ENCODE peak calls at places on chromosomes 12 and 14, in four cellular contexts. One of them, this sample, is unnamed.

GRCh38 chr12:56086608-56087007 is 6.6 kb downstream of the ERBB3 start:
- DNase-seq in DMS 273 treated with DMSO at 0.1 percent for 48 hours: no peak
- DNase-seq in globus pallidus: no peak
- DNase-seq in RCC 7860: no peak
- DNase-seq in this sample: no peak

GRCh38 chr12:56258820-56259183 is 618 bp upstream of the ANKRD52 start:
- DNase-seq in globus pallidus: no peak
- DNase-seq in DMS 273 treated with DMSO at 0.1 percent for 48 hours: no peak
- DNase-seq in RCC 7860: no peak
- DNase-seq in this sample: no peak

GRCh38 chr12:15662303-15662980 is 126.7 kb downstream of the EPS8 start:
- DNase-seq in RCC 7860: peak; percentile 89
- DNase-seq in globus pallidus: no peak
- DNase-seq in DMS 273 treated with DMSO at 0.1 percent for 48 hours: no peak
- DNase-seq in this sample: no peak

GRCh38 chr14:39939023-39939422 is 506.8 kb upstream of the FBXO33 start:
- DNase-seq in DMS 273 treated with DMSO at 0.1 percent for 48 hours: no peak
- DNase-seq in RCC 7860: no peak
- DNase-seq in globus pallidus: no peak
- DNase-seq in this sample: no peak

GRCh38 chr12:122031342-122032216 is 9.9 kb downstream of the BCL7A start:
- DNase-seq in DMS 273 treated with DMSO at 0.1 percent for 48 hours: no peak
- DNase-seq in globus pallidus: no peak
- DNase-seq in RCC 7860: no peak
- DNase-seq in this sample: no peak

GRCh38 chr14:55819610-55820304 is 239.8 kb downstream of the KTN1 start:
- DNase-seq in DMS 273 treated with DMSO at 0.1 percent for 48 hours: no peak
- DNase-seq in globus pallidus: no peak
- DNase-seq in RCC 7860: no peak
- DNase-seq in this sample: no peak

GRCh38 chr14:74219806-74220205 is 19.4 kb upstream of the VSX2 start:
- DNase-seq in DMS 273 treated with DMSO at 0.1 percent for 48 hours: no peak
- DNase-seq in globus pallidus: no peak
- DNase-seq in RCC 7860: no peak
- DNase-seq in this sample: no peak

GRCh38 chr12:121595520-121595919 is 14.7 kb upstream of the KDM2B start:
- DNase-seq in DMS 273 treated with DMSO at 0.1 percent for 48 hours: no peak
- DNase-seq in globus pallidus: no peak
- DNase-seq in RCC 7860: no peak
- DNase-seq in this sample: no peak

GRCh38 chr14:33408291-33408690 is 469.6 kb downstream of the NPAS3 start:
- DNase-seq in DMS 273 treated with DMSO at 0.1 percent for 48 hours: no peak
- DNase-seq in RCC 7860: no peak
- DNase-seq in globus pallidus: no peak
- DNase-seq in this sample: no peak

GRCh38 chr12:87234898-87235297 is 794.3 kb downstream of the C12orf50 start:
- DNase-seq in RCC 7860: no peak
- DNase-seq in globus pallidus: no peak
- DNase-seq in DMS 273 treated with DMSO at 0.1 percent for 48 hours: no peak
- DNase-seq in this sample: no peak

GRCh38 chr12:124804011-124804621 is 59.5 kb downstream of the SCARB1 start:
- DNase-seq in RCC 7860: no peak
- DNase-seq in globus pallidus: no peak
- DNase-seq in DMS 273 treated with DMSO at 0.1 percent for 48 hours: no peak
- DNase-seq in this sample: no peak

GRCh38 chr12:53065975-53066593 is 13.1 kb downstream of the SPRYD3 start:
- DNase-seq in DMS 273 treated with DMSO at 0.1 percent for 48 hours: no peak
- DNase-seq in RCC 7860: peak; percentile 57
- DNase-seq in globus pallidus: peak; percentile 68
- DNase-seq in this sample: peak; percentile 86

GRCh38 chr14:69034612-69035262 is 55.6 kb upstream of the ACTN1 start:
- DNase-seq in RCC 7860: no peak
- DNase-seq in DMS 273 treated with DMSO at 0.1 percent for 48 hours: no peak
- DNase-seq in globus pallidus: no peak
- DNase-seq in this sample: no peak

GRCh38 chr12:108856428-108857157 is 790 bp downstream of the SSH1 start:
- DNase-seq in globus pallidus: no peak
- DNase-seq in RCC 7860: peak; percentile 65
- DNase-seq in DMS 273 treated with DMSO at 0.1 percent for 48 hours: no peak
- DNase-seq in this sample: peak; percentile 93

GRCh38 chr12:44223736-44224135 is 387.9 kb downstream of the TMEM117 start:
- DNase-seq in DMS 273 treated with DMSO at 0.1 percent for 48 hours: no peak
- DNase-seq in globus pallidus: no peak
- DNase-seq in RCC 7860: no peak
- DNase-seq in this sample: no peak

GRCh38 chr14:75188520-75189267 is 12.3 kb upstream of the TMED10 start:
- DNase-seq in RCC 7860: no peak
- DNase-seq in DMS 273 treated with DMSO at 0.1 percent for 48 hours: no peak
- DNase-seq in globus pallidus: peak; percentile 70
- DNase-seq in this sample: no peak

GRCh38 chr12:93798279-93798678 is 121.1 kb downstream of the CRADD start:
- DNase-seq in DMS 273 treated with DMSO at 0.1 percent for 48 hours: no peak
- DNase-seq in globus pallidus: no peak
- DNase-seq in RCC 7860: no peak
- DNase-seq in this sample: no peak

GRCh38 chr12:33439587-33440011 is at the start of gene SYT10:
- DNase-seq in DMS 273 treated with DMSO at 0.1 percent for 48 hours: no peak
- DNase-seq in globus pallidus: no peak
- DNase-seq in RCC 7860: no peak
- DNase-seq in this sample: no peak

GRCh38 chr12:56267443-56268071 is 815 bp downstream of the COQ10A start:
- DNase-seq in DMS 273 treated with DMSO at 0.1 percent for 48 hours: no peak
- DNase-seq in globus pallidus: no peak
- DNase-seq in RCC 7860: no peak
- DNase-seq in this sample: no peak

This sample was measured in right atrium auricular region.